ENCODE peak calls at places on chromosomes 11 and 22, in nine cellular contexts. B is adrenal gland, Q is cardiac muscle cell, U is WERI-Rb-1, K is HCT116, M is progenitor cell of endocrine pancreas, L is nephron progenitor cell, Y is pancreas, W is endodermal cell. I is an unnamed sample.

GRCh38 chr11:78310500-78310909 is 107.1 kb downstream of the GAB2 start:
- DNase-seq in M (no peak), K (no peak), Q (no peak), B (peak; percentile 93), L (no peak), W (no peak), U (no peak), Y (no peak), I (no peak)

GRCh38 chr11:116844722-116845121 is 7.3 kb upstream of the APOA1 start:
- DNase-seq in Q (no peak), B (no peak), W (no peak), M (no peak), Y (no peak), K (no peak), L (no peak), U (no peak), I (no peak)

GRCh38 chr11:76124905-76125566 is 81.3 kb downstream of the WNT11 start:
- DNase-seq in W (no peak), K (no peak), Q (no peak), L (no peak), M (no peak), U (no peak), B (no peak), Y (no peak), I (no peak)

GRCh38 chr22:45969801-45970464 is 7.0 kb downstream of the WNT7B start:
- DNase-seq in K (no peak), Y (no peak), B (no peak), L (no peak), Q (no peak), U (no peak), M (no peak), W (no peak), I (no peak)

GRCh38 chr11:34356576-34356917 is 1.3 kb downstream of the ABTB2 start:
- DNase-seq in K (no peak), Y (no peak), U (no peak), M (peak; percentile 36), W (peak; percentile 82), Q (peak; percentile 39), L (no peak), B (peak; percentile 63), I (no peak)

GRCh38 chr11:71120346-71120963 is 131.9 kb downstream of the SHANK2 start:
- DNase-seq in K (peak; percentile 24), M (peak; percentile 59), Q (peak; percentile 61), B (no peak), Y (peak; percentile 61), U (peak; percentile 83), W (peak; percentile 95), L (peak; percentile 50), I (no peak)

GRCh38 chr11:15968461-15969130 is 387.8 kb downstream of the SOX6 start:
- DNase-seq in K (no peak), B (no peak), W (peak; percentile 54), Y (no peak), M (no peak), U (no peak), L (no peak), Q (no peak), I (no peak)

GRCh38 chr22:22955866-22956535 is 68.4 kb downstream of the IGLL5 start:
- DNase-seq in L (peak; percentile 73), U (peak; percentile 68), Q (peak; percentile 66), B (peak; percentile 85), K (peak; percentile 52), W (peak; percentile 86), M (peak; percentile 53), Y (no peak), I (no peak)

DNA sequence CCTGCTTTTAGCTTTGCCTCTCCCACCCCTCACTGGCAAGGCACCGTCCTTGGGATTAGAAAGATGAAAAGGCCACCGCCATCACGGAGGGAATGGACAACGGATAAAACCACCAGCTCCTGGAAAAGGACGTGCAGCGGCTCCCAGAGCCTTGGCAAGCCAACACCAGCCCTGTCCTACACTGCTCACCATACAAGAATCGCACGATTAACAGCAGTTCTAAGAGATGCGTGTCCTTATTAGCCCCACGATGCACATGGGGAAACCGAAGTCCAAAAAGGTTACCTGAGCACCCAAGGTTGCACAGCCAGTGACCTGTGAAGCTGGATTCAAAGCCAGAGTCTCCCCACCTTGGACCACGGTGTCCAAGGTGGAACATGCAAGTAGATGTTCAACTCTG is 7.3 kb downstream of the YPEL1 start:
- DNase-seq in U (no peak), Q (no peak), K (no peak), W (no peak), Y (no peak), L (no peak), M (no peak), B (no peak), I (no peak)
- TF ChIP-seq CTCF in U (no peak), Q (no peak), K (no peak), W (no peak), Y (no peak), L (no peak), M (no peak), B (no peak), I (no peak)

GRCh38 chr11:47938791-47939560 is 41.4 kb upstream of the PTPRJ start:
- DNase-seq in L (no peak), M (no peak), W (no peak), B (no peak), Y (no peak), K (no peak), U (no peak), Q (no peak), I (no peak)

GRCh38 chr11:47943721-47944554 is 36.4 kb upstream of the PTPRJ start:
- DNase-seq in U (no peak), L (no peak), Y (no peak), K (no peak), M (no peak), B (no peak), W (peak; percentile 85), Q (no peak), I (no peak)

GRCh38 chr11:47944555-47945128 is 35.7 kb upstream of the PTPRJ start:
- DNase-seq in U (no peak), M (no peak), L (no peak), Y (no peak), W (no peak), K (no peak), B (no peak), Q (no peak), I (no peak)

GRCh38 chr11:47946682-47947575 is 33.4 kb upstream of the PTPRJ start:
- DNase-seq in Q (no peak), L (no peak), M (no peak), Y (no peak), K (peak; percentile 84), W (peak; percentile 77), U (no peak), B (peak; percentile 85), I (no peak)

GRCh38 chr11:47941907-47942558 is 38.3 kb upstream of the PTPRJ start:
- DNase-seq in Q (no peak), U (no peak), Y (no peak), L (no peak), K (no peak), M (no peak), B (no peak), W (peak; percentile 66), I (no peak)
- TF ChIP-seq CTCF in Q (no peak), U (no peak), Y (no peak), L (no peak), K (no peak), M (no peak), B (no peak), W (peak; percentile 39), I (no peak)

GRCh38 chr11:44178381-44178780 is 82.9 kb downstream of the EXT2 start:
- DNase-seq in U (no peak), W (no peak), M (no peak), K (no peak), Y (no peak), B (no peak), L (no peak), Q (peak; percentile 37), I (no peak)
- TF ChIP-seq CTCF in U (no peak), W (no peak), M (no peak), K (no peak), Y (no peak), B (no peak), L (no peak), Q (peak; percentile 14), I (peak; percentile 28)

DNA sequence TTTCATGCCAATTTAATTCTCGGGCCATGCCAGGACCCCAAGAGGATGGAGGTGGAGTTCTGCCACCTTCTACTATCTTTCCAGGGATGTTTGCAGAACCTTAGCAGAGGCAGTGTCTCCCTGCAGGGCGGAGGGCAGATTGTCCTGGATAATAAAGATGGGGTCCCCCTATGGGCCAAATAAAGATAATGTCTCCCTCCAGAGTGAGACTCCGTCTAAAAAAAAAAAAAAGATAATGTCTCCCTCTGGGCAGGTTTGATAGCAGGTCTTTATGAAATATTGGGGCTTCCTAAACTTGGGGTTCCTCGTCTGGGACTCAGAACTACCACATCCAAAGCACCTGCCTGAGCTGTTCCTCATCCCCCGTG is 27.2 kb upstream of the SYT8 start:
- DNase-seq in U (no peak), K (no peak), W (no peak), Q (no peak), M (no peak), B (no peak), Y (no peak), L (no peak), I (no peak)
- TF ChIP-seq CTCF in U (no peak), K (no peak), W (peak; percentile 45), Q (no peak), M (peak; percentile 11), B (no peak), Y (no peak), L (no peak), I (no peak)

GRCh38 chr11:122791411-122791810 is 46.9 kb upstream of the CRTAM start:
- DNase-seq in Y (no peak), U (no peak), M (no peak), W (no peak), L (no peak), B (no peak), K (no peak), Q (no peak), I (no peak)

GRCh38 chr11:122791836-122792235 is 46.5 kb upstream of the CRTAM start:
- DNase-seq in U (no peak), M (no peak), W (no peak), Y (no peak), K (no peak), Q (no peak), L (no peak), B (no peak), I (no peak)

GRCh38 chr11:122789916-122790315 is 48.4 kb upstream of the CRTAM start:
- DNase-seq in K (no peak), W (no peak), B (no peak), Y (no peak), L (no peak), U (no peak), Q (no peak), M (no peak), I (no peak)

GRCh38 chr11:122786896-122787295 is 51.4 kb upstream of the CRTAM start:
- DNase-seq in Y (no peak), W (no peak), B (no peak), K (no peak), L (no peak), M (no peak), U (no peak), Q (no peak), I (no peak)

GRCh38 chr11:122788781-122789535 is 49.3 kb upstream of the CRTAM start:
- DNase-seq in U (no peak), W (no peak), M (no peak), Y (no peak), B (no peak), Q (no peak), K (no peak), L (no peak), I (no peak)
- TF ChIP-seq CTCF in U (no peak), W (peak; percentile 59), M (no peak), Y (no peak), B (no peak), Q (no peak), K (peak; percentile 4), L (no peak), I (peak; percentile 14)

I was measured in osteocyte.